ENCODE peak calls at places on chromosomes 1 and 21, in five cellular contexts. L is left ventricle myocardium inferior, G is heart right ventricle, T is neuronal stem cell, O is heart left ventricle. R is an unnamed sample. For H3K9me3 and H3K27me3, the result is how much of the 10 kb centered on the place peaks cover.

GRCh38 chr21:33976082-33976979 is 60.7 kb upstream of the ATP5PO start:
- DNase-seq in G (peak), O (peak), L (peak), T (no peak), R (no peak)

GRCh38 chr21:25350056-25350455 is 257.2 kb downstream of the MRPL39 start:
- DNase-seq in L (no peak), T (no peak), G (no peak), O (no peak), R (no peak)

GRCh38 chr1:93080424-93080823 is 1.3 kb downstream of the MTF2 start:
- DNase-seq in T (no peak), O (no peak), G (no peak), L (no peak), R (no peak)

GRCh38 chr1:190067592-190067991 is 410.1 kb downstream of the BRINP3 start:
- DNase-seq in G (no peak), O (no peak), T (no peak), L (no peak), R (no peak)

GRCh38 chr1:239884776-239885175 is 206.9 kb upstream of the FMN2 start:
- DNase-seq in T (no peak), L (no peak), O (no peak), G (no peak), R (no peak)

GRCh38 chr1:55069280-55069679 is 29.9 kb downstream of the PCSK9 start:
- DNase-seq in G (no peak), T (no peak), L (no peak), O (no peak), R (no peak)

GRCh38 chr21:46472246-46472645 is 13.6 kb downstream of the DIP2A start:
- DNase-seq in L (no peak), G (no peak), O (no peak), T (no peak), R (no peak)

GRCh38 chr1:156748670-156749428 is 2.6 kb downstream of the HDGF start:
- DNase-seq in L (peak), T (no peak), O (peak), G (peak), R (peak)

GRCh38 chr21:44550807-44551206 is 498 bp downstream of the KRTAP10-2 start:
- DNase-seq in O (no peak), G (no peak), L (no peak), T (no peak), R (no peak)

GRCh38 chr1:18160290-18160942 is 52.8 kb downstream of the IGSF21 start:
- DNase-seq in G (peak), O (peak), L (peak), T (no peak), R (no peak)

GRCh38 chr1:41751804-41752513 is 166.8 kb downstream of the HIVEP3 start:
- DNase-seq in O (no peak), G (no peak), L (no peak), T (no peak), R (no peak)

GRCh38 chr1:22494144-22494543 is 42.5 kb downstream of the ZBTB40 start:
- DNase-seq in O (no peak), T (no peak), G (no peak), L (no peak), R (no peak)

GRCh38 chr1:24641646-24642151 is 1.4 kb upstream of the SRRM1 start:
- DNase-seq in O (peak), L (peak), G (peak), T (no peak), R (peak)

GRCh38 chr1:6111991-6112689 is 66.5 kb downstream of the KCNAB2 start:
- DNase-seq in G (no peak), T (no peak), L (no peak), O (peak), R (no peak)

GRCh38 chr1:94282143-94282711 is 44.8 kb upstream of the ARHGAP29 start:
- DNase-seq in T (no peak), L (no peak), G (no peak), O (no peak), R (no peak)

GRCh38 chr1:94280541-94280940 is 43.2 kb upstream of the ARHGAP29 start:
- DNase-seq in L (no peak), T (no peak), O (no peak), G (no peak), R (no peak)

GRCh38 chr1:94279462-94279861 is 42.1 kb upstream of the ARHGAP29 start:
- DNase-seq in G (no peak), T (no peak), L (no peak), O (no peak), R (no peak)

GRCh38 chr1:94283462-94283861 is 46.1 kb upstream of the ARHGAP29 start:
- DNase-seq in O (no peak), G (no peak), T (no peak), L (no peak), R (no peak)

GRCh38 chr1:94281361-94282142 is 44.2 kb upstream of the ARHGAP29 start:
- DNase-seq in G (no peak), T (no peak), O (no peak), L (no peak), R (no peak)
- H3K9me3 ChIP-seq in G (under half), T (under half), O (under half), L (under half), R (under half)

GRCh38 chr1:243351347-243351746 is 95.5 kb downstream of the SDCCAG8 start:
- DNase-seq in L (no peak), G (no peak), O (no peak), T (no peak), R (no peak)
- H3K27me3 ChIP-seq in L (under half), G (under half), O (under half), T (under half), R (under half)

GRCh38 chr1:155062151-155062686 is 1.3 kb upstream of the EFNA4 start:
- DNase-seq in G (no peak), T (peak), O (no peak), L (no peak), R (peak)
- H3K4me3 ChIP-seq in G (no peak), T (no peak), O (peak), L (peak), R (peak)

DNA sequence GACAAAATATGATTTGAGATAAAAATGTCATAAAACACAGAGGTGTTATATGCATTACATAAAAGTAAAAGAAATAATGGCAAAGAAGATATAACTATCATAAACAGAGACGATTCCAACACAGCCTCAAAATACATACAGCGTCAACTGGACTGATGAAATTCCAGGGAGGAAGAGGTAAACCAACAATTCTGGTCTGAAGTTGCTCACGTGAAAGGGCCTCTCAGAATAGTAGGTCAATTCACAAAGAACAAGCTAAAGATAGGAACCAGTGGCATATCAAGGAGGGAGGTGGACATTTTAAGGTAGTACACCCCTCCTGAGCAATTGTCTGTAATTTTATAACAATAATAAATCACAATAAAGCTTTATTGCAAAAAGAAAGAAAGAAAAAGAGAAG is 18.6 kb downstream of the SLC2A5 start:
- DNase-seq in L (no peak), G (no peak), O (no peak), T (no peak), R (no peak)
- H3K9me3 ChIP-seq in L (under half), G (under half), O (under half), T (under half), R (under half)

DNA sequence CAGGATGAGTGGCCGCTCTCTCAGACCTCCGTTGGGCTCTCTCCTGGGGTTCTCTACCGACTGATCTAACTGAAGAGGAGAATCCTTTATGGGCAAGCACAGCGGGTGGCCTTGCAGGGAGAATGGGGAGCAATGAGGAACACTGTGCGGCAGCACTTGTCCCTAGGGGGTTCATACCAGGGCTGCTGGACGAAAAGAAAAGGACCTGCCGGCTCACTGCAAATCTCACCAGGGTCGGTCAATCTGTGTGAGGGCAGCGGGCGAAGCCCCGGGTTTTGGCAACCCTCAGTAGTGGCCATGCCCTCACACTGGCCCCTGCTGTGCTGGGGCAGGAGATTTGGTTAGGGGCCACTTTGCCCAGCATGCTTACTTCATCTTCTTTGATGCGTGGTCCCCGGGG is 5.8 kb downstream of the LHX9 start:
- DNase-seq in L (no peak), O (no peak), T (no peak), G (no peak), R (no peak)
- H3K27me3 ChIP-seq in L (half or more), O (under half), T (under half), G (half or more), R (under half)

DNA sequence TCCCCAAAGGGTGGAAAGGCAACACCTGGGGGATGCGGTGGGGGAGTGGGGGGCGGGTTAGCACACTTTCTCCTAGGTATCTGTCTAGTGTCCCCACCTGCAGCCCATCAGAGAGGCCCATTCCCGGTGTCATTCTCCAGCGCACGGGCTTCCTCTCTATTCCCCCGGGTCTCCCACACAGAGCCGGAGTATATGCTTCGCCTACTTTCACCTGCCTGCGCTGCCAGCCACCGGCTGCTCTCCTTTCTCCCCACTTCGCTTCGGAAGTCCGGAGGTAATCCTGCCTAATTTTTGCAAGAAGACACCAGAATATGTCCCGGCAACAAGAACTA is 852 bp downstream of the RGS7 start:
- DNase-seq in O (no peak), L (no peak), G (no peak), T (no peak), R (no peak)
- H3K4me3 ChIP-seq in O (peak), L (peak), G (no peak), T (peak), R (no peak)

GRCh38 chr1:152774875-152775274 is at the start of gene LCE1F:
- DNase-seq in T (no peak), G (no peak), O (no peak), L (no peak), R (no peak)
- H3K9me3 ChIP-seq in T (under half), G (under half), O (under half), L (under half), R (under half)

GRCh38 chr1:94119306-94119705 is 1.6 kb downstream of the ABCA4 start:
- DNase-seq in O (no peak), G (no peak), L (no peak), T (no peak), R (no peak)

GRCh38 chr1:94120983-94121382 is at the start of gene ABCA4:
- DNase-seq in T (no peak), O (no peak), L (no peak), G (no peak), R (no peak)

GRCh38 chr1:94119796-94120590 is 955 bp downstream of the ABCA4 start:
- DNase-seq in L (no peak), T (no peak), G (no peak), O (no peak), R (no peak)

GRCh38 chr1:94121411-94121821 is 468 bp upstream of the ABCA4 start:
- DNase-seq in L (no peak), O (no peak), G (no peak), T (no peak), R (no peak)

DNA sequence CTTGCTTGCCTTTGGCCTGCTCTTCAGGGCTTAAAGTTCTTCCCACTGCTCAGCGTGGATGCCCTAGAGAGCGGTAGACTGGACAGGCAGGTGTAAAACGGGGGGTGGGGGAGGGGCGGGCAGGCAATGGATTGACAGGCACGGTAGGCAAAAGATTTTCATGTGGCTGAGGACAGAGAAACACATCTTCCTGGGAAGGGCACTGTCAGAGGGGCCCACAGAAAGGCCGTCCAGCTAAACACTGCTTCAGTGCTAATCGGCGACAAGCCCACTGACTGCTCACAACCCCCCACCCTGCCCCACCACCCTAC is 402 bp downstream of the ABCA4 start:
- DNase-seq in L (no peak), G (no peak), T (no peak), O (no peak), R (no peak)
- H3K27me3 ChIP-seq in L (under half), G (under half), T (under half), O (under half), R (under half)

DNA sequence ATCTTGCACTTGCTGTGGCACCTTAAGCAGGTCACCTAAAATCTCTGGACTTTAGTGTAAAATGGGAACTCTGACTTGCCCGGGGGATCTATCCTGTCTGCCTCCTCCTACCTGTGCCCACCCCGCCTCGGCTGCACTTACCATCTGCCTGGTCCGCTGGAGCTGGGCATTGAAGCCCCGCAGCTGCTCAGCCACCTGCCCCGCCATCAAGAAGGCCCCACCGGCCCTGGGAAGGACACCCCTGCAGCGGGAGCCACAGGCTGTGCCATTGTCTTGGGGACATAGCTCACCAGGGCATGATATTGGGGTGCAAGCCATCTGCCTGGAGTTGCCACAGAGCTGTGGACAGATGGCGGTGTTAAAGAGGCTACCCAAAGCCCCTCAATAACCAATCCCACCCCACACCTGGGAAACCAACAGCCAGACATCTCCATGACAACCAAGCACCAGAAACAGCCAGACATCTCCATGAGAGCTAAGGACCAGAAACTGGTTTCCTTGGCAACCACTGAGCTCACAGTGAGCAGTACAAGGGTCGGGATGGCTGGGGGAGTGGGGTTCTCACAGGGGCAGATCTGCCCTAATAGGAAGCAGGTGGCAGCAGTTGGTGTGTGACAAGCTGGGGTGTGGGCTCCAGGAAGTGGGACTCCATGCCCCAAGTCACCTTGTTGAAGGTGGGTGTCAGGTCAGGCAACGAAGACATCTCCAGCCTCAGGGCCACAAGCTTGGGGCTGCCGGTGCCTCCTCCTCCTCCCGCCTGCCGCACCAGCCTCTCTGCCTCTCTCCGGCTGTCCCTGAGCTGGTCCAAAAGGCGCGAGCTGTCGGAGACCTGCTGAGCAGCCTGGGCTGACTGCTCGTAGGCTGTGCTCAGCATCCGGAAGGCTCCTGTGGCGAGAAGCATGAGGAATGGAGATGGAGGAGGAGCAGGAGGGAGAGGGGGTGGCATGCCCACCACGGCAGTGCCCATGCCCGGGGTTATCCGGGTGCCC is 29.1 kb downstream of the LAMB3 start:
- DNase-seq in T (no peak), G (no peak), L (no peak), O (no peak), R (no peak)
- H3K4me3 ChIP-seq in T (no peak), G (no peak), L (no peak), O (no peak), R (no peak)